ENCODE peak calls at places on chromosomes 5 and 9, in four cellular contexts. S is GM06990, D is astrocyte of the cerebellum, R is omental fat pad. O is an unnamed sample.

GRCh38 chr5:83172655-83173054 is 95.3 kb downstream of the XRCC4 start:
- DNase-seq in D (no peak), R (no peak), S (no peak), O (no peak)

GRCh38 chr5:1851290-1851934 is 31.3 kb downstream of the IRX4 start:
- DNase-seq in D (no peak), S (no peak), R (no peak), O (no peak)

GRCh38 chr9:99833735-99834134 is 12.1 kb downstream of the NR4A3 start:
- DNase-seq in R (no peak), D (no peak), S (no peak), O (no peak)

GRCh38 chr9:19085295-19085694 is 17.4 kb downstream of the HAUS6 start:
- DNase-seq in S (no peak), D (no peak), R (no peak), O (no peak)

GRCh38 chr5:131259326-131259725 is 4.5 kb upstream of the CDC42SE2 start:
- DNase-seq in R (no peak), D (no peak), S (no peak), O (no peak)

GRCh38 chr5:44945743-44946142 is 137.0 kb downstream of the MRPS30 start:
- DNase-seq in R (no peak), D (no peak), S (no peak), O (no peak)

GRCh38 chr5:99320461-99320860 is 391.7 kb upstream of the CHD1 start:
- DNase-seq in D (no peak), R (no peak), S (no peak), O (no peak)

GRCh38 chr5:93819666-93820065 is 78.3 kb upstream of the POU5F2 start:
- DNase-seq in S (no peak), R (no peak), D (no peak), O (no peak)

GRCh38 chr5:177606071-177607051 is 6.4 kb downstream of the B4GALT7 start:
- DNase-seq in S (no peak), R (no peak), D (no peak), O (no peak)

GRCh38 chr5:58450018-58450417 is 9.9 kb downstream of the PLK2 start:
- DNase-seq in R (no peak), S (no peak), D (no peak), O (no peak)

GRCh38 chr5:74212336-74212735 is 428.2 kb downstream of the ENC1 start:
- DNase-seq in R (no peak), D (no peak), S (no peak), O (no peak)

GRCh38 chr5:24226492-24226891 is 418.3 kb downstream of the CDH10 start:
- DNase-seq in S (no peak), D (no peak), R (no peak), O (peak; percentile 28)

GRCh38 chr9:129006328-129007034 is 21.6 kb downstream of the SH3GLB2 start:
- DNase-seq in S (no peak), D (peak; percentile 47), R (no peak), O (peak; percentile 27)

GRCh38 chr5:84290161-84290560 is 94.5 kb downstream of the EDIL3 start:
- DNase-seq in S (no peak), D (no peak), R (no peak), O (no peak)

GRCh38 chr5:57004800-57005199 is 52.9 kb upstream of the MIER3 start:
- DNase-seq in D (no peak), S (no peak), R (no peak), O (no peak)

GRCh38 chr9:107087256-107087655 is 195.8 kb upstream of the RAD23B start:
- DNase-seq in D (no peak), R (no peak), S (no peak), O (no peak)

GRCh38 chr5:140207250-140207954 is 32.4 kb downstream of the CYSTM1 start:
- DNase-seq in S (no peak), R (no peak), D (no peak), O (no peak)